ENCODE peak calls at places on chromosomes 4 and X, in six cellular contexts. E is KBM-7, W is tibial nerve, Q is AML-193, A is T47D, D is HTR-8/SVneo. H is an unnamed sample.

GRCh38 chrX:17409566-17410290 is 34.7 kb downstream of the NHS start:
- DNase-seq in E (no peak), W (no peak), Q (no peak), A (no peak), D (no peak), H (no peak)

GRCh38 chrX:88613338-88613737 is 133.7 kb upstream of the CPXCR1 start:
- DNase-seq in E (peak), W (no peak), Q (peak), A (peak), D (no peak), H (peak)

GRCh38 chrX:7385131-7385530 is 237.2 kb upstream of the PUDP start:
- DNase-seq in E (no peak), W (no peak), Q (no peak), A (no peak), D (no peak), H (no peak)

GRCh38 chr4:41257257-41257900 is 651 bp downstream of the UCHL1 start:
- DNase-seq in E (peak), W (no peak), Q (no peak), A (peak), D (peak), H (peak)

GRCh38 chr4:176622251-176622968 is 170.3 kb downstream of the VEGFC start:
- DNase-seq in E (no peak), W (no peak), Q (no peak), A (no peak), D (no peak), H (no peak)

GRCh38 chr4:91099666-91100065 is 972.5 kb downstream of the CCSER1 start:
- DNase-seq in E (no peak), W (no peak), Q (no peak), A (no peak), D (no peak), H (no peak)

GRCh38 chrX:133983243-133983973 is 2.0 kb downstream of the GPC3 start:
- DNase-seq in E (no peak), W (no peak), Q (no peak), A (no peak), D (no peak), H (no peak)

GRCh38 chr4:727576-727975 is 21.9 kb downstream of the PCGF3 start:
- DNase-seq in E (no peak), W (no peak), Q (no peak), A (no peak), D (no peak), H (no peak)

GRCh38 chr4:126238010-126238409 is 923.3 kb downstream of the FAT4 start:
- DNase-seq in E (no peak), W (no peak), Q (no peak), A (no peak), D (no peak), H (no peak)